ENCODE peak calls at places on chromosomes 3 and 15, in nine cellular contexts. One of them, this sample, is unnamed.

GRCh38 chr3:14477311-14477935 is 62.7 kb downstream of the GRIP2 start:
- DNase-seq in osteoblast: peak; percentile 35
- DNase-seq in adrenal gland: no peak
- DNase-seq in breast epithelium: no peak
- DNase-seq in brain microvascular endothelial cell: no peak
- DNase-seq in keratinocyte: no peak
- DNase-seq in coronary artery: no peak
- DNase-seq in heart left ventricle: no peak
- DNase-seq in uterus: no peak
- DNase-seq in this sample: no peak

GRCh38 chr3:194315088-194315964 is 35.8 kb downstream of the CPN2 start:
- DNase-seq in keratinocyte: no peak
- DNase-seq in coronary artery: peak; percentile 93
- DNase-seq in breast epithelium: peak; percentile 85
- DNase-seq in brain microvascular endothelial cell: peak; percentile 52
- DNase-seq in heart left ventricle: peak; percentile 83
- DNase-seq in uterus: peak; percentile 91
- DNase-seq in osteoblast: peak; percentile 97
- DNase-seq in adrenal gland: peak; percentile 82
- DNase-seq in this sample: peak; percentile 80

GRCh38 chr3:12194669-12195161 is 36.0 kb upstream of the TIMP4 start:
- DNase-seq in adrenal gland: no peak
- DNase-seq in keratinocyte: no peak
- DNase-seq in osteoblast: no peak
- DNase-seq in uterus: no peak
- DNase-seq in coronary artery: no peak
- DNase-seq in breast epithelium: no peak
- DNase-seq in heart left ventricle: no peak
- DNase-seq in brain microvascular endothelial cell: no peak
- DNase-seq in this sample: no peak

GRCh38 chr3:63679181-63679580 is 26.7 kb downstream of the SNTN start:
- DNase-seq in heart left ventricle: no peak
- DNase-seq in breast epithelium: no peak
- DNase-seq in brain microvascular endothelial cell: no peak
- DNase-seq in osteoblast: no peak
- DNase-seq in adrenal gland: no peak
- DNase-seq in keratinocyte: no peak
- DNase-seq in coronary artery: no peak
- DNase-seq in uterus: no peak
- DNase-seq in this sample: no peak

GRCh38 chr15:32104061-32104980 is 74.0 kb downstream of the CHRNA7 start:
- DNase-seq in uterus: no peak
- DNase-seq in adrenal gland: no peak
- DNase-seq in osteoblast: no peak
- DNase-seq in keratinocyte: no peak
- DNase-seq in coronary artery: no peak
- DNase-seq in brain microvascular endothelial cell: no peak
- DNase-seq in heart left ventricle: no peak
- DNase-seq in breast epithelium: no peak
- DNase-seq in this sample: no peak

GRCh38 chr3:45462522-45463262 is 74.3 kb downstream of the LARS2 start:
- DNase-seq in keratinocyte: no peak
- DNase-seq in heart left ventricle: no peak
- DNase-seq in adrenal gland: no peak
- DNase-seq in breast epithelium: no peak
- DNase-seq in brain microvascular endothelial cell: peak; percentile 32
- DNase-seq in osteoblast: peak; percentile 30
- DNase-seq in coronary artery: no peak
- DNase-seq in uterus: no peak
- DNase-seq in this sample: no peak

GRCh38 chr3:146421814-146422748 is 47.3 kb downstream of the PLSCR2 start:
- DNase-seq in breast epithelium: no peak
- DNase-seq in brain microvascular endothelial cell: peak; percentile 91
- DNase-seq in keratinocyte: no peak
- DNase-seq in heart left ventricle: no peak
- DNase-seq in uterus: no peak
- DNase-seq in coronary artery: no peak
- DNase-seq in osteoblast: peak; percentile 31
- DNase-seq in adrenal gland: no peak
- DNase-seq in this sample: no peak

GRCh38 chr3:65619391-65620298 is 419.1 kb downstream of the MAGI1 start:
- DNase-seq in breast epithelium: no peak
- DNase-seq in osteoblast: no peak
- DNase-seq in brain microvascular endothelial cell: peak; percentile 56
- DNase-seq in keratinocyte: no peak
- DNase-seq in adrenal gland: no peak
- DNase-seq in uterus: no peak
- DNase-seq in coronary artery: no peak
- DNase-seq in heart left ventricle: no peak
- DNase-seq in this sample: no peak

GRCh38 chr15:76198456-76199105 is 112.7 kb downstream of the ETFA start:
- DNase-seq in heart left ventricle: no peak
- DNase-seq in uterus: no peak
- DNase-seq in coronary artery: no peak
- DNase-seq in keratinocyte: no peak
- DNase-seq in osteoblast: no peak
- DNase-seq in adrenal gland: peak; percentile 14
- DNase-seq in breast epithelium: peak; percentile 24
- DNase-seq in brain microvascular endothelial cell: no peak
- DNase-seq in this sample: no peak

GRCh38 chr15:31221936-31222515 is 104.6 kb upstream of the KLF13 start:
- DNase-seq in heart left ventricle: no peak
- DNase-seq in adrenal gland: no peak
- DNase-seq in osteoblast: peak; percentile 49
- DNase-seq in breast epithelium: no peak
- DNase-seq in brain microvascular endothelial cell: no peak
- DNase-seq in uterus: no peak
- DNase-seq in keratinocyte: no peak
- DNase-seq in coronary artery: no peak
- DNase-seq in this sample: peak; percentile 30

GRCh38 chr3:194370753-194371152 is 1.2 kb upstream of the LRRC15 start:
- DNase-seq in osteoblast: peak; percentile 73
- DNase-seq in breast epithelium: no peak
- DNase-seq in coronary artery: no peak
- DNase-seq in adrenal gland: no peak
- DNase-seq in brain microvascular endothelial cell: no peak
- DNase-seq in uterus: no peak
- DNase-seq in keratinocyte: no peak
- DNase-seq in heart left ventricle: no peak
- DNase-seq in this sample: no peak

GRCh38 chr15:69644876-69645275 is 192.3 kb downstream of the RPLP1 start:
- DNase-seq in breast epithelium: no peak
- DNase-seq in brain microvascular endothelial cell: no peak
- DNase-seq in keratinocyte: no peak
- DNase-seq in adrenal gland: no peak
- DNase-seq in coronary artery: no peak
- DNase-seq in heart left ventricle: no peak
- DNase-seq in osteoblast: no peak
- DNase-seq in uterus: no peak
- DNase-seq in this sample: no peak

GRCh38 chr3:193040836-193041672 is 123.4 kb upstream of the MB21D2 start:
- DNase-seq in uterus: no peak
- DNase-seq in adrenal gland: no peak
- DNase-seq in heart left ventricle: no peak
- DNase-seq in coronary artery: no peak
- DNase-seq in breast epithelium: no peak
- DNase-seq in brain microvascular endothelial cell: peak; percentile 40
- DNase-seq in keratinocyte: no peak
- DNase-seq in osteoblast: no peak
- DNase-seq in this sample: no peak

GRCh38 chr3:107993771-107994170 is 97.1 kb downstream of the CD47 start:
- DNase-seq in coronary artery: no peak
- DNase-seq in osteoblast: no peak
- DNase-seq in uterus: no peak
- DNase-seq in breast epithelium: no peak
- DNase-seq in keratinocyte: no peak
- DNase-seq in brain microvascular endothelial cell: peak; percentile 9
- DNase-seq in adrenal gland: no peak
- DNase-seq in heart left ventricle: no peak
- DNase-seq in this sample: no peak
- H3K27ac ChIP-seq in coronary artery: no peak overlapping the region
- H3K27ac ChIP-seq in osteoblast: no peak overlapping the region
- H3K27ac ChIP-seq in uterus: no peak overlapping the region
- H3K27ac ChIP-seq in breast epithelium: no peak overlapping the region
- H3K27ac ChIP-seq in keratinocyte: peak overlapping the region; percentile 34
- H3K27ac ChIP-seq in brain microvascular endothelial cell: no peak overlapping the region
- H3K27ac ChIP-seq in adrenal gland: no peak overlapping the region
- H3K27ac ChIP-seq in heart left ventricle: peak overlapping the region; percentile 67
- H3K27ac ChIP-seq in this sample: peak overlapping the region; percentile 54

GRCh38 chr15:59260090-59260489 is 53.4 kb downstream of the LDHAL6B start:
- DNase-seq in breast epithelium: no peak
- DNase-seq in brain microvascular endothelial cell: no peak
- DNase-seq in keratinocyte: no peak
- DNase-seq in osteoblast: no peak
- DNase-seq in adrenal gland: no peak
- DNase-seq in coronary artery: no peak
- DNase-seq in heart left ventricle: no peak
- DNase-seq in uterus: no peak
- DNase-seq in this sample: no peak
- H3K4me3 ChIP-seq in breast epithelium: no peak overlapping the region
- H3K4me3 ChIP-seq in brain microvascular endothelial cell: no peak overlapping the region
- H3K4me3 ChIP-seq in keratinocyte: no peak overlapping the region
- H3K4me3 ChIP-seq in osteoblast: no peak overlapping the region
- H3K4me3 ChIP-seq in adrenal gland: no peak overlapping the region
- H3K4me3 ChIP-seq in coronary artery: no peak overlapping the region
- H3K4me3 ChIP-seq in heart left ventricle: no peak overlapping the region
- H3K4me3 ChIP-seq in uterus: no peak overlapping the region
- H3K4me3 ChIP-seq in this sample: no peak overlapping the region

DNA sequence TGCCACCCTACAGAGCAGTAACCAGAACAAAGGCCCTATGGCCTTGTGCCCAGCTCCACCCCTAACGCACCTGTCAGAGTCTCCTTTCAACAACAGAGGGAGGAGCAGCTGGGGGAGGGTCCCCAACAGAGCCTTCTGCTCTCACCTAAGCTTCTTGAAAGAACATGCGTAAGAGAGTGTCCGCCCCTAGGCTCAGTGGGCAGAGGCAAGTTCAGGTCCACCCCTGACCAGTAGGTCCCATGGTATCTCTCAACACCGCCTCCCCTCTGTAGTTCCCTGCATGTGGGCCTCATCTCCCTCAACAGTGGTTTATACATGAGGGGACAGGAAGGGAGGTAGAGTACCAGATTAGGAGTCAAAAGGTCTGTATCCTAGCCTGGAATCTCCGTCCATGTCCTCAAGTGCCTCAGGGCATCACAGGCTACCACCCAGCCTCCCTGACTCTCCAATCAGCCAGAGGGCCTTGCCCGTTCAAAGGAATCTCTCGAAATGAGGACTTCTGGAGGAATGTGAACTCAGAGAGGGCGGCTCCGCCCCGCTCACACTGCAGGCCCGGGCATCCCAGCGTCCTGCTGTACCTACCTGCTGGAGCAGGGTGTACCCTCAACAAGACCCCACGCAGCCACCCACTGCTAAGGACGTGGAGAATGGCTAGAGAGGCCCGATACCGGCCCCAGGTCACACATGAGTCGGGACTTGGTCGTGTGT is 680 bp downstream of the POC1A start:
- DNase-seq in breast epithelium: no peak
- DNase-seq in heart left ventricle: no peak
- DNase-seq in brain microvascular endothelial cell: peak; percentile 2
- DNase-seq in osteoblast: peak; percentile 72
- DNase-seq in adrenal gland: no peak
- DNase-seq in keratinocyte: no peak
- DNase-seq in coronary artery: no peak
- DNase-seq in uterus: no peak
- DNase-seq in this sample: peak; percentile 75
- TF ChIP-seq CTCF in breast epithelium: no peak
- TF ChIP-seq CTCF in heart left ventricle: no peak
- TF ChIP-seq CTCF in brain microvascular endothelial cell: peak; percentile 11
- TF ChIP-seq CTCF in osteoblast: peak; percentile 7
- TF ChIP-seq CTCF in adrenal gland: no peak
- TF ChIP-seq CTCF in keratinocyte: peak; percentile 24
- TF ChIP-seq CTCF in coronary artery: no peak
- TF ChIP-seq CTCF in uterus: no peak
- TF ChIP-seq CTCF in this sample: no peak

GRCh38 chr3:34019158-34019557 is 220.7 kb downstream of the PDCD6IP start:
- DNase-seq in adrenal gland: no peak
- DNase-seq in brain microvascular endothelial cell: no peak
- DNase-seq in keratinocyte: no peak
- DNase-seq in uterus: no peak
- DNase-seq in heart left ventricle: no peak
- DNase-seq in osteoblast: no peak
- DNase-seq in breast epithelium: no peak
- DNase-seq in coronary artery: no peak
- DNase-seq in this sample: no peak

GRCh38 chr3:34022147-34022546 is 223.7 kb downstream of the PDCD6IP start:
- DNase-seq in heart left ventricle: no peak
- DNase-seq in adrenal gland: no peak
- DNase-seq in uterus: no peak
- DNase-seq in breast epithelium: no peak
- DNase-seq in keratinocyte: no peak
- DNase-seq in osteoblast: no peak
- DNase-seq in brain microvascular endothelial cell: no peak
- DNase-seq in coronary artery: no peak
- DNase-seq in this sample: no peak

GRCh38 chr3:34020221-34020620 is 221.8 kb downstream of the PDCD6IP start:
- DNase-seq in brain microvascular endothelial cell: no peak
- DNase-seq in breast epithelium: no peak
- DNase-seq in osteoblast: no peak
- DNase-seq in adrenal gland: no peak
- DNase-seq in heart left ventricle: no peak
- DNase-seq in uterus: no peak
- DNase-seq in coronary artery: no peak
- DNase-seq in keratinocyte: no peak
- DNase-seq in this sample: no peak

GRCh38 chr3:34017757-34018156 is 219.3 kb downstream of the PDCD6IP start:
- DNase-seq in brain microvascular endothelial cell: no peak
- DNase-seq in keratinocyte: no peak
- DNase-seq in adrenal gland: no peak
- DNase-seq in coronary artery: no peak
- DNase-seq in uterus: no peak
- DNase-seq in heart left ventricle: no peak
- DNase-seq in breast epithelium: no peak
- DNase-seq in osteoblast: no peak
- DNase-seq in this sample: no peak

DNA sequence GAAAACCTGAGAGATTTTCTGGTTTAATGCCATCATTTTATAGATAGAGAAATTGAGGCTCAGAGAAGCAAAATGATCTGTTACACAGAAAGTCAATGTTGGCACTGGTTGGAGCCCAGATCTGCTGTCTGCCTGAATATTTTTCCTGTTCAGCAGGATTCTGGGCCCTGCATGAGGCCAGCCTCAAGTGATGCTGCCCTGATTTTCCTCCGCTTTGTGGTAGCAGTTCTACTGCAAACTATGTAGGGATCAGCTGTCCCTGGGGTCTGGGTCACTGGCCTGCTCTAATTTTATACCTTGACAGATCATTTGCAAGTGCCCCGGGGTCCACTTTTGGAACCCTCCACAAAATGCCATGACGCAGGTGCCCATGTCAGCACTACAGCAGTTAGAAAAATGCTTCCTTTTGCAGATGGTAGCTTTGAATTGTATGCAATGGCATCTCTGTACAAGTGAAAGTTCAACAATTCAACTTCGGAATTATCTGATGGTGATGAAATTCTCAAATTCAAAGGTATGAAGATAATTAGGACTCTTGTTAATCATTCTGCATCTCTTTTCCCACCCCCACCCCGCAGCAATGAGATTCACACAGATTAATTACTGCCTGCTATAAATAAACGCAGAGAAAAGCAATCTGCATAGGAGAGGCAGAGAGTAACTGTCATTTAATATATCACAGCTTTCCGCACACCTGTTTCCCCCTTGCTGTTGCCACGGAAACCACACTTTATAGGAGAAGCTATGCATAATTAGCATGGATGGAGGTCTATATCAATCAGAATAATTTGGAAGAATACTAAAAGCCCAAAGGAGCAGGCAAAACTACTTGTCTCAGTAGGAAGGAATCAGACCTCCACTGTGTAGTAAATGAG is 222.6 kb downstream of the PDCD6IP start:
- DNase-seq in breast epithelium: no peak
- DNase-seq in heart left ventricle: no peak
- DNase-seq in keratinocyte: no peak
- DNase-seq in brain microvascular endothelial cell: no peak
- DNase-seq in uterus: no peak
- DNase-seq in coronary artery: no peak
- DNase-seq in osteoblast: no peak
- DNase-seq in adrenal gland: no peak
- DNase-seq in this sample: no peak
- H3K27ac ChIP-seq in breast epithelium: no peak overlapping the region
- H3K27ac ChIP-seq in heart left ventricle: no peak overlapping the region
- H3K27ac ChIP-seq in keratinocyte: no peak overlapping the region
- H3K27ac ChIP-seq in brain microvascular endothelial cell: no peak overlapping the region
- H3K27ac ChIP-seq in uterus: no peak overlapping the region
- H3K27ac ChIP-seq in coronary artery: no peak overlapping the region
- H3K27ac ChIP-seq in osteoblast: no peak overlapping the region
- H3K27ac ChIP-seq in adrenal gland: no peak overlapping the region
- H3K27ac ChIP-seq in this sample: no peak overlapping the region

This sample was measured in left lung.